ENCODE peak calls at places on chromosomes 11 and 22, in seven cellular contexts. I is tibial nerve; W is left cardiac atrium; B is mesenchymal stem cell; S is EL; O is NB4; M is stimulated activated CD4-positive, alpha-beta T cell treated with anti-CD3 and anti-CD28 coated beads, Interleukin-1b, Interleukin-23, amount 100 ng/mL, for 24 hours. V is an unnamed sample.

GRCh38 chr11:117186431-117186761 is 7.9 kb downstream of the SIDT2 start:
- DNase-seq in I (no peak), W (no peak), B (no peak), S (no peak), O (no peak), M (no peak), V (no peak)

GRCh38 chr11:123246749-123247497 is 51.9 kb upstream of the CLMP start:
- DNase-seq in I (peak; percentile 82), W (peak; percentile 85), B (peak; percentile 73), S (peak; percentile 77), O (peak; percentile 84), M (peak; percentile 73), V (peak; percentile 85)

GRCh38 chr11:3002871-3003270 is 10.7 kb upstream of the NAP1L4 start:
- DNase-seq in I (no peak), W (no peak), B (no peak), S (no peak), O (no peak), M (no peak), V (no peak)

GRCh38 chr11:32809313-32809712 is 14.9 kb upstream of the CCDC73 start:
- DNase-seq in I (peak; percentile 84), W (peak; percentile 67), B (peak; percentile 71), S (peak; percentile 72), O (peak; percentile 84), M (peak; percentile 31), V (peak; percentile 74)

GRCh38 chr22:24088796-24089195 is 77.7 kb downstream of the CABIN1 start:
- DNase-seq in I (no peak), W (no peak), B (peak; percentile 13), S (peak; percentile 21), O (no peak), M (no peak), V (no peak)

GRCh38 chr22:46881373-46882118 is 119.1 kb downstream of the TBC1D22A start:
- DNase-seq in I (no peak), W (peak; percentile 59), B (peak; percentile 6), S (peak; percentile 46), O (no peak), M (no peak), V (no peak)

GRCh38 chr22:19800761-19801244 is 40.2 kb downstream of the TBX1 start:
- DNase-seq in I (no peak), W (peak; percentile 41), B (peak; percentile 18), S (peak; percentile 49), O (peak; percentile 35), M (no peak), V (no peak)

GRCh38 chr22:27135582-27135981 is 478.2 kb downstream of the MIAT start:
- DNase-seq in I (no peak), W (no peak), B (peak; percentile 68), S (peak; percentile 92), O (no peak), M (no peak), V (no peak)

GRCh38 chr22:45722006-45722405 is 50.4 kb downstream of the ATXN10 start:
- DNase-seq in I (no peak), W (no peak), B (no peak), S (no peak), O (no peak), M (no peak), V (no peak)

GRCh38 chr11:72135891-72136676 is 559 bp downstream of the FOLR3 start:
- DNase-seq in I (no peak), W (no peak), B (no peak), S (peak; percentile 30), O (no peak), M (no peak), V (no peak)

GRCh38 chr11:72418834-72419560 is 15.3 kb downstream of the CLPB start:
- DNase-seq in I (no peak), W (no peak), B (no peak), S (no peak), O (no peak), M (no peak), V (no peak)

GRCh38 chr22:30143265-30143664 is 63.0 kb downstream of the HORMAD2 start:
- DNase-seq in I (no peak), W (no peak), B (no peak), S (no peak), O (no peak), M (no peak), V (no peak)

GRCh38 chr11:72969894-72970335 is 155.7 kb downstream of the ATG16L2 start:
- DNase-seq in I (no peak), W (no peak), B (peak; percentile 71), S (peak; percentile 81), O (peak; percentile 68), M (no peak), V (no peak)

GRCh38 chr11:66369073-66369894 is 2.3 kb downstream of the SLC29A2 start:
- DNase-seq in I (no peak), W (no peak), B (no peak), S (no peak), O (peak; percentile 6), M (no peak), V (no peak)

GRCh38 chr11:14413307-14414072 is 54.5 kb upstream of the RRAS2 start:
- DNase-seq in I (no peak), W (peak; percentile 55), B (no peak), S (peak; percentile 87), O (peak; percentile 38), M (no peak), V (no peak)

GRCh38 chr11:15565846-15566245 is 451.1 kb downstream of the INSC start:
- DNase-seq in I (no peak), W (no peak), B (no peak), S (no peak), O (no peak), M (no peak), V (no peak)

GRCh38 chr11:113974741-113975470 is at the start of gene HTR3A:
- DNase-seq in I (no peak), W (peak; percentile 79), B (peak; percentile 24), S (no peak), O (peak; percentile 19), M (no peak), V (peak; percentile 53)

GRCh38 chr11:65977621-65978390 is 16.3 kb downstream of the SART1 start:
- DNase-seq in I (no peak), W (no peak), B (no peak), S (no peak), O (no peak), M (no peak), V (no peak)

GRCh38 chr11:66112640-66113098 is 42.6 kb downstream of the PACS1 start:
- DNase-seq in I (peak; percentile 6), W (peak; percentile 44), B (peak; percentile 54), S (peak; percentile 94), O (no peak), M (no peak), V (peak; percentile 34)

GRCh38 chr22:17233348-17234043 is 14.3 kb upstream of the ADA2 start:
- DNase-seq in I (no peak), W (no peak), B (no peak), S (no peak), O (no peak), M (no peak), V (no peak)

GRCh38 chr11:113896156-113896879 is 8.3 kb upstream of the HTR3B start:
- DNase-seq in I (peak; percentile 54), W (peak; percentile 35), B (peak; percentile 43), S (peak; percentile 23), O (peak; percentile 56), M (no peak), V (peak; percentile 39)

GRCh38 chr22:37778370-37779009 is 29.2 kb upstream of the GCAT start:
- DNase-seq in I (no peak), W (no peak), B (no peak), S (no peak), O (no peak), M (no peak), V (no peak)

GRCh38 chr11:108319541-108320145 is 96.8 kb downstream of the ATM start:
- DNase-seq in I (no peak), W (no peak), B (no peak), S (peak; percentile 72), O (no peak), M (no peak), V (no peak)

GRCh38 chr11:69400769-69401590 is 80.5 kb upstream of the LINC01488 start:
- DNase-seq in I (no peak), W (no peak), B (no peak), S (no peak), O (peak; percentile 50), M (no peak), V (no peak)

GRCh38 chr11:43962383-43962969 is 20.0 kb downstream of the C11orf96 start:
- DNase-seq in I (no peak), W (no peak), B (peak; percentile 41), S (no peak), O (no peak), M (no peak), V (no peak)

GRCh38 chr22:43127166-43127908 is 15.9 kb downstream of the MCAT start:
- DNase-seq in I (no peak), W (no peak), B (no peak), S (no peak), O (no peak), M (no peak), V (peak; percentile 88)

GRCh38 chr11:79296113-79296512 is 144.7 kb downstream of the TENM4 start:
- DNase-seq in I (no peak), W (no peak), B (no peak), S (no peak), O (no peak), M (no peak), V (no peak)

V was measured in transverse colon.